ENCODE peak calls at places on chromosomes 4 and X, in four cellular contexts. One of them, this sample, is unnamed.

GRCh38 chr4:74039065-74039763 is 725 bp upstream of the CXCL3 start:
- DNase-seq in HL-60: no peak
- DNase-seq in breast epithelium: no peak
- DNase-seq in heart right ventricle: no peak
- DNase-seq in this sample: no peak

GRCh38 chrX:739611-740010 is 109.0 kb downstream of the SHOX start:
- DNase-seq in heart right ventricle: no peak
- DNase-seq in HL-60: no peak
- DNase-seq in breast epithelium: no peak
- DNase-seq in this sample: no peak

GRCh38 chr4:4780634-4781287 is 78.7 kb upstream of the MSX1 start:
- DNase-seq in heart right ventricle: no peak
- DNase-seq in HL-60: no peak
- DNase-seq in breast epithelium: no peak
- DNase-seq in this sample: no peak

GRCh38 chr4:121177238-121178137 is 13.4 kb upstream of the TNIP3 start:
- DNase-seq in HL-60: no peak
- DNase-seq in heart right ventricle: no peak
- DNase-seq in breast epithelium: no peak
- DNase-seq in this sample: no peak

GRCh38 chrX:40504801-40505605 is 75.8 kb upstream of the ATP6AP2 start:
- DNase-seq in HL-60: no peak
- DNase-seq in breast epithelium: no peak
- DNase-seq in heart right ventricle: no peak
- DNase-seq in this sample: no peak

GRCh38 chr4:86878640-86879039 is 13.6 kb downstream of the C4orf36 start:
- DNase-seq in breast epithelium: no peak
- DNase-seq in HL-60: no peak
- DNase-seq in heart right ventricle: no peak
- DNase-seq in this sample: no peak

GRCh38 chr4:175109933-175110332 is 191.8 kb downstream of the ADAM29 start:
- DNase-seq in HL-60: no peak
- DNase-seq in heart right ventricle: no peak
- DNase-seq in breast epithelium: no peak
- DNase-seq in this sample: no peak

GRCh38 chrX:40095588-40096394 is 2.0 kb downstream of the BCOR start:
- DNase-seq in heart right ventricle: peak
- DNase-seq in HL-60: no peak
- DNase-seq in breast epithelium: no peak
- DNase-seq in this sample: no peak

GRCh38 chr4:103012594-103012993 is 6.9 kb downstream of the SLC9B1 start:
- DNase-seq in HL-60: no peak
- DNase-seq in heart right ventricle: no peak
- DNase-seq in breast epithelium: no peak
- DNase-seq in this sample: no peak

GRCh38 chr4:52201705-52202104 is 150.6 kb downstream of the SPATA18 start:
- DNase-seq in heart right ventricle: no peak
- DNase-seq in breast epithelium: no peak
- DNase-seq in HL-60: no peak
- DNase-seq in this sample: no peak

GRCh38 chrX:149830192-149830873 is 48.6 kb downstream of the MAGEA9 start:
- DNase-seq in heart right ventricle: no peak
- DNase-seq in HL-60: no peak
- DNase-seq in breast epithelium: no peak
- DNase-seq in this sample: no peak

GRCh38 chr4:108774809-108775530 is 12.1 kb upstream of the ETNPPL start:
- DNase-seq in heart right ventricle: peak
- DNase-seq in HL-60: no peak
- DNase-seq in breast epithelium: peak
- DNase-seq in this sample: peak

GRCh38 chrX:4925911-4926310 is 1212.5 kb upstream of the PRKX start:
- DNase-seq in heart right ventricle: no peak
- DNase-seq in breast epithelium: no peak
- DNase-seq in HL-60: no peak
- DNase-seq in this sample: no peak

GRCh38 chr4:177182156-177182555 is 127.5 kb upstream of the NEIL3 start:
- DNase-seq in breast epithelium: no peak
- DNase-seq in heart right ventricle: no peak
- DNase-seq in HL-60: no peak
- DNase-seq in this sample: no peak

GRCh38 chr4:675036-675804 is 878 bp downstream of the MYL5 start:
- DNase-seq in heart right ventricle: no peak
- DNase-seq in breast epithelium: no peak
- DNase-seq in HL-60: no peak
- DNase-seq in this sample: no peak

GRCh38 chr4:122285285-122285684 is 93.5 kb upstream of the ADAD1 start:
- DNase-seq in HL-60: no peak
- DNase-seq in heart right ventricle: no peak
- DNase-seq in breast epithelium: no peak
- DNase-seq in this sample: no peak

GRCh38 chrX:148417934-148418333 is 82.5 kb upstream of the AFF2 start:
- DNase-seq in breast epithelium: no peak
- DNase-seq in HL-60: no peak
- DNase-seq in heart right ventricle: no peak
- DNase-seq in this sample: no peak

GRCh38 chrX:103811858-103812257 is 20.2 kb downstream of the RAB9B start:
- DNase-seq in heart right ventricle: no peak
- DNase-seq in breast epithelium: no peak
- DNase-seq in HL-60: no peak
- DNase-seq in this sample: no peak

GRCh38 chr4:14289708-14290107 is 662.2 kb upstream of the BOD1L1 start:
- DNase-seq in heart right ventricle: no peak
- DNase-seq in breast epithelium: no peak
- DNase-seq in HL-60: no peak
- DNase-seq in this sample: no peak

GRCh38 chr4:6259886-6260285 is 9.8 kb upstream of the WFS1 start:
- DNase-seq in HL-60: no peak
- DNase-seq in breast epithelium: no peak
- DNase-seq in heart right ventricle: no peak
- DNase-seq in this sample: no peak

GRCh38 chr4:139555073-139555704 is 830 bp downstream of the SETD7 start:
- DNase-seq in breast epithelium: peak
- DNase-seq in HL-60: peak
- DNase-seq in heart right ventricle: peak
- DNase-seq in this sample: peak

GRCh38 chr4:73222466-73223257 is 35.9 kb downstream of the ANKRD17 start:
- DNase-seq in breast epithelium: peak
- DNase-seq in heart right ventricle: no peak
- DNase-seq in HL-60: peak
- DNase-seq in this sample: peak

GRCh38 chr4:117491531-117491930 is 406.2 kb upstream of the TRAM1L1 start:
- DNase-seq in HL-60: no peak
- DNase-seq in breast epithelium: no peak
- DNase-seq in heart right ventricle: no peak
- DNase-seq in this sample: no peak

GRCh38 chr4:26105372-26105771 is 191.4 kb downstream of the SMIM20 start:
- DNase-seq in HL-60: no peak
- DNase-seq in heart right ventricle: no peak
- DNase-seq in breast epithelium: no peak
- DNase-seq in this sample: no peak

GRCh38 chrX:111597967-111598366 is 83.0 kb upstream of the ALG13 start:
- DNase-seq in HL-60: no peak
- DNase-seq in heart right ventricle: no peak
- DNase-seq in breast epithelium: no peak
- DNase-seq in this sample: no peak

DNA sequence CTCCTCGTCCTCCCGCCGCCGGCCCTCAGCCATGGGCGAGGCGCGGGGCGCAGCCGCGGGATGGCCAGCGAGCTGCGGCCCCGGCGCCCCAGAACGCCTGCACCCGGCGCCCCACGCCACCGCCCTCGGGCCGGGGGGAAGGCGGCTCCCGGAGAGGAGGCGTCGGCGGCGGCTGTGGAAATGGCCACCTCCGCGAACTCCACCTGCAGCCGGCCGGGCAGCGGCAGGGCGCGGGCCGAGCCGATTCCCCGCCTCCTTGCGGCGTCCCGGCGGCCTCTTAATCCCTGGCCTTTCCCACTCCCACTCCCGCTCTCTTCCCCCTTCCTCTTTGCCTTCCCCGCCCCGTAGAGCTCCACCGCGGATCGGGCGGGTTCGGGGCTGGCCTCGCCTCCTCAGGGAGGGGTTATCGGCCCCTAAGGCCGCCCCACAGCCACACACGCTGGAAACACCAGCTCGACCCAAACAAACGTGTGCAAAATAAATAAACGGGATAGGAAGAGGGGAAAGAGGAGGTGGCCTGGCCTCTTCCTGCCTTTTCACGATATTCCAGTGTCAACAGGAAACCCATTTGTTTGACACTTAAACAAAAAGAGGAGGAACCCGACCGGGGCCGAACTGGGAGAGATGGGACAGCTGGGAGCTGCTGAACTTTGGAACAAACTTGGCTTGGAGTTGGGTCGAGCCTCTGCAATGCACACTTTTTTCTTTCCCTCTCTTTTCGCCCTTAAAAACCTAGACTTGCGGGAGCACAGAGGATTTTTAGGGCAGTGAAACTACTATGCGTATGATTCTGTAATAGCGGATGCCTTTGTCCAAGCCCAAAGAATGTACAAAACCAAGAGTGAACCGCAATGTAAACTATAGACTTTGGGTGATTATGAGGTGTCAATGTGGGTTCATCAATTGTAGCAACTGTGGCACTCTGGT is at the start of gene SH3D19:
- DNase-seq in breast epithelium: peak
- DNase-seq in heart right ventricle: peak
- DNase-seq in HL-60: no peak
- DNase-seq in this sample: peak
- H3K4me3 ChIP-seq in breast epithelium: peak
- H3K4me3 ChIP-seq in heart right ventricle: peak
- H3K4me3 ChIP-seq in HL-60: no peak
- H3K4me3 ChIP-seq in this sample: peak

GRCh38 chrX:6683353-6683752 is 148.4 kb upstream of the VCX3A start:
- DNase-seq in heart right ventricle: no peak
- DNase-seq in HL-60: no peak
- DNase-seq in breast epithelium: no peak
- DNase-seq in this sample: no peak
- TF ChIP-seq CTCF in heart right ventricle: no peak
- TF ChIP-seq CTCF in HL-60: no peak
- TF ChIP-seq CTCF in breast epithelium: no peak
- TF ChIP-seq CTCF in this sample: no peak

GRCh38 chrX:102712967-102713677 is 874 bp downstream of the GPRASP2 start:
- DNase-seq in breast epithelium: peak
- DNase-seq in HL-60: no peak
- DNase-seq in heart right ventricle: peak
- DNase-seq in this sample: peak

GRCh38 chrX:102714994-102715393 is 2.7 kb downstream of the GPRASP2 start:
- DNase-seq in HL-60: no peak
- DNase-seq in breast epithelium: no peak
- DNase-seq in heart right ventricle: no peak
- DNase-seq in this sample: no peak

GRCh38 chrX:102711872-102712215 is 404 bp upstream of the GPRASP2 start:
- DNase-seq in breast epithelium: no peak
- DNase-seq in heart right ventricle: no peak
- DNase-seq in HL-60: no peak
- DNase-seq in this sample: no peak

GRCh38 chrX:102708900-102709299 is 3.3 kb upstream of the GPRASP2 start:
- DNase-seq in heart right ventricle: no peak
- DNase-seq in breast epithelium: no peak
- DNase-seq in HL-60: no peak
- DNase-seq in this sample: no peak

DNA sequence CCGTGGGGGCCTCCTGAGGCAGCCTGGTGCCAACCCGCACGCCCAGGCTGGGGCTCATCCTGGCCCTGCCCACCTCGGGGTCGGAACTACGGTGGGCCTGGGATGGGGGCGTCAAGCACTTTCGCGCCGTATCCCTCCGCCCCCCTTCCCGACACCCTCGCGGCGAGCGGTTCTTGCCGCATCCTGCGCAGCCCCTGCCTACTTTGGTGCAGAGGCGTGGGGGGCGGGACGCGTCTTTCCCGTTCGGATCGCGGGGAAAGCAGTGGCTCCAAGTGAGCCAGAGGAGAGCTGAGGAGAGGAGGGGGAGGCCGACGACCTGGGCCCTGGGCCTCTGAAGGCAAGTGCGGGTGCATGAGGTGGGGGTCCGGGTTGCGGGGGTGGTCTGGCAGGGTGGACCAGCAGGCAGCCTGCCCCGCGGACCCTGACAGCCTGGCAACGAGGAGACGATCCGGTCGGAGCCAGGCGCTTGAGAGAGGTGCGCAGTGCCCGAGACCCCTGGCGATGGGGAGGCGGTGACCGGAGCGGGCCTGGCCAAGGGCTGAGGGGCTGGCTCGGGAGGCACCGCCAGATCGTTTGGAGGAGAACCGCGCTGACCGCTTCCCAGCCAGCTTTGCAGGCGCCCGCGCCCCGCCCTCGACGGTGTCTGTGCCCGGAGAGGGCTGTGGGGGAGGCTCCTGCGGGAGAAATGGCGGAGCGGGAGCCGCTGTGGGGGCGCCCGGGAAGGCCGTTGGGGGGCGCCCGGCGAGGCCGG is at the start of gene GPRASP2:
- DNase-seq in breast epithelium: peak
- DNase-seq in HL-60: no peak
- DNase-seq in heart right ventricle: peak
- DNase-seq in this sample: peak
- H3K4me3 ChIP-seq in breast epithelium: peak
- H3K4me3 ChIP-seq in HL-60: peak
- H3K4me3 ChIP-seq in heart right ventricle: peak
- H3K4me3 ChIP-seq in this sample: peak

DNA sequence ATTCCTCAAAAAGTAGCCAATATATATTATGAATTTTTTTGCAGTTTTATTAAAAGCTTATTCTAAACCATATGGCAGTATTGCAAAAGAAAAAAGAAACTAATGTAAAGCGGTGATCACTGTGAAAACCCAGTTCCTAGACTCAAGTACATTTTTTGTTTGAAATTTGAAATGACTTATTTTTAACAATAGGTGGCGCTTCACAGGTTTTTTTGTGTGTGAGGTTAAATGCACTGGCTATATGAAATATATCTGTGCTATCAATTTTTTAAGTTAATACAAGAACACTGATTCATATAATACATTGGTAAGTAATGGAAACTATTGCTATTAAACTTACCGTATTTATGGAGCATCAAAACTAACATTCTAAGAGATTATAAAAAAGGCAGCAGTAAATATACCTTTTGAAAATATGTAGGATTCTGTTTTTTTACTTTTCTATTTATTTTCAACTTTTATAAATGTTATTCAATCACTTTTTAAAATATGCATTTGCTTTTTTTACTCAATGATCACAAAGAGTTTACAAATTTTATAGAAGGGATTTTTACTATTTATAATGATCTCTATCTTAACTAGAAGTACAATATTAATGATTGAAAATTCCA is 5.6 kb upstream of the SPRY1 start:
- DNase-seq in breast epithelium: no peak
- DNase-seq in heart right ventricle: no peak
- DNase-seq in HL-60: no peak
- DNase-seq in this sample: no peak
- TF ChIP-seq CTCF in breast epithelium: peak
- TF ChIP-seq CTCF in heart right ventricle: peak
- TF ChIP-seq CTCF in HL-60: no peak
- TF ChIP-seq CTCF in this sample: peak

GRCh38 chrX:154408659-154409221 is 314 bp downstream of the DNASE1L1 start:
- DNase-seq in heart right ventricle: no peak
- DNase-seq in breast epithelium: no peak
- DNase-seq in HL-60: no peak
- DNase-seq in this sample: no peak
- H3K4me3 ChIP-seq in heart right ventricle: peak
- H3K4me3 ChIP-seq in breast epithelium: peak
- H3K4me3 ChIP-seq in HL-60: peak
- H3K4me3 ChIP-seq in this sample: no peak

GRCh38 chrX:140572724-140573123 is 67.9 kb upstream of the SOX3 start:
- DNase-seq in heart right ventricle: no peak
- DNase-seq in HL-60: no peak
- DNase-seq in breast epithelium: no peak
- DNase-seq in this sample: peak
- TF ChIP-seq CTCF in heart right ventricle: peak
- TF ChIP-seq CTCF in HL-60: peak
- TF ChIP-seq CTCF in breast epithelium: no peak
- TF ChIP-seq CTCF in this sample: peak

This sample was measured in dorsolateral prefrontal cortex.